ENCODE peak calls at places on chromosomes 5 and 9, in five cellular contexts. F, C, G, N and K are unnamed samples.
A peak's percentile ranks its signal among the peaks of the same experiment; 100 is the strongest.

GRCh38 chr5:146565764-146566163 is 49.8 kb upstream of the GPR151 start:
- DNase-seq in F (peak; percentile 69), C (peak; percentile 77), G (peak; percentile 23), N (peak; percentile 71), K (peak; percentile 38)

GRCh38 chr9:21402387-21403247 is 6.3 kb upstream of the IFNA8 start:
- DNase-seq in F (peak; percentile 71), C (no peak), G (no peak), N (peak; percentile 10), K (no peak)

GRCh38 chr5:77645158-77645994 is 6.9 kb upstream of the OTP start:
- DNase-seq in F (peak; percentile 69), C (peak; percentile 76), G (no peak), N (peak; percentile 27), K (no peak)

GRCh38 chr5:180860273-180860886 is 696 bp downstream of the ZFP62 start:
- DNase-seq in F (peak; percentile 73), C (peak; percentile 79), G (peak; percentile 47), N (peak; percentile 60), K (peak; percentile 77)

GRCh38 chr9:134403682-134404301 is 77.5 kb downstream of the RXRA start:
- DNase-seq in F (no peak), C (peak; percentile 84), G (no peak), N (peak; percentile 98), K (no peak)

GRCh38 chr5:81171769-81172168 is 61.4 kb upstream of the CKMT2 start:
- DNase-seq in F (no peak), C (no peak), G (no peak), N (no peak), K (no peak)

GRCh38 chr5:92554447-92555085 is 1026.5 kb downstream of the NR2F1-AS1 start:
- DNase-seq in F (no peak), C (no peak), G (no peak), N (no peak), K (no peak)

GRCh38 chr5:169911448-169912212 is 68.7 kb downstream of the INSYN2B start:
- DNase-seq in F (no peak), C (no peak), G (no peak), N (no peak), K (no peak)

GRCh38 chr9:108052431-108053080 is 563.0 kb upstream of the KLF4 start:
- DNase-seq in F (no peak), C (no peak), G (no peak), N (peak; percentile 41), K (no peak)

GRCh38 chr9:70256123-70256551 is 2.6 kb upstream of the SMC5 start:
- DNase-seq in F (no peak), C (no peak), G (no peak), N (peak; percentile 87), K (peak; percentile 37)

GRCh38 chr5:4662845-4663244 is 477.3 kb upstream of the ADAMTS16 start:
- DNase-seq in F (no peak), C (no peak), G (no peak), N (peak; percentile 30), K (no peak)

GRCh38 chr9:3296536-3296935 is 229.3 kb downstream of the RFX3 start:
- DNase-seq in F (no peak), C (peak; percentile 88), G (no peak), N (no peak), K (no peak)

GRCh38 chr9:15299374-15299939 is 7.6 kb downstream of the TTC39B start:
- DNase-seq in F (no peak), C (no peak), G (peak; percentile 64), N (no peak), K (peak; percentile 58)

GRCh38 chr5:176542135-176542595 is 5.0 kb upstream of the RNF44 start:
- DNase-seq in F (peak; percentile 67), C (peak; percentile 51), G (peak; percentile 70), N (no peak), K (peak; percentile 58)

GRCh38 chr9:131578778-131579504 is 33.6 kb downstream of the PRRT1B start:
- DNase-seq in F (no peak), C (no peak), G (peak; percentile 24), N (no peak), K (no peak)

GRCh38 chr5:150217874-150218692 is 28.2 kb downstream of the SLC6A7 start:
- DNase-seq in F (peak; percentile 90), C (peak; percentile 87), G (peak; percentile 67), N (peak; percentile 79), K (peak; percentile 88)

GRCh38 chr9:129861447-129861827 is 26.2 kb downstream of the USP20 start:
- DNase-seq in F (no peak), C (no peak), G (no peak), N (no peak), K (no peak)

GRCh38 chr9:130331573-130331972 is 66.0 kb downstream of the HMCN2 start:
- DNase-seq in F (no peak), C (no peak), G (no peak), N (peak; percentile 74), K (no peak)

GRCh38 chr5:111063709-111064322 is 7.7 kb upstream of the TSLP start:
- DNase-seq in F (no peak), C (no peak), G (no peak), N (peak; percentile 83), K (peak; percentile 45)

GRCh38 chr9:121284733-121285451 is 16.9 kb downstream of the GSN start:
- DNase-seq in F (no peak), C (no peak), G (no peak), N (no peak), K (no peak)

GRCh38 chr5:52269853-52270252 is 517.9 kb upstream of the ITGA1 start:
- DNase-seq in F (no peak), C (peak; percentile 26), G (no peak), N (no peak), K (no peak)

GRCh38 chr9:122333169-122333808 is 37.5 kb upstream of the PTGS1 start:
- DNase-seq in F (no peak), C (no peak), G (no peak), N (no peak), K (no peak)

GRCh38 chr5:139473565-139473964 is 2.8 kb downstream of the SMIM33 start:
- DNase-seq in F (no peak), C (no peak), G (no peak), N (peak; percentile 27), K (no peak)

GRCh38 chr9:95079461-95079860 is 238.0 kb downstream of the FANCC start:
- DNase-seq in F (no peak), C (no peak), G (no peak), N (no peak), K (no peak)

GRCh38 chr9:72600671-72601070 is 79.3 kb downstream of the TMC1 start:
- DNase-seq in F (no peak), C (no peak), G (no peak), N (no peak), K (no peak)

GRCh38 chr5:116482394-116482793 is 92.2 kb downstream of the SEMA6A start:
- DNase-seq in F (no peak), C (no peak), G (no peak), N (peak; percentile 22), K (no peak)

GRCh38 chr5:159855476-159856157 is 60.7 kb upstream of the ADRA1B start:
- DNase-seq in F (no peak), C (no peak), G (no peak), N (peak; percentile 80), K (no peak)

GRCh38 chr5:130333089-130333488 is 428.8 kb downstream of the CHSY3 start:
- DNase-seq in F (no peak), C (no peak), G (no peak), N (peak; percentile 32), K (no peak)

GRCh38 chr5:175809531-175810121 is 61.8 kb upstream of the CPLX2 start:
- DNase-seq in F (no peak), C (no peak), G (no peak), N (peak; percentile 92), K (no peak)

GRCh38 chr9:134179595-134179917 is 15.2 kb upstream of the RNU6ATAC start:
- DNase-seq in F (no peak), C (no peak), G (no peak), N (no peak), K (no peak)

GRCh38 chr5:78632467-78632866 is 16.1 kb downstream of the LHFPL2 start:
- DNase-seq in F (no peak), C (no peak), G (no peak), N (no peak), K (no peak)

GRCh38 chr9:135080286-135081263 is 6.9 kb upstream of the OLFM1 start:
- DNase-seq in F (no peak), C (no peak), G (no peak), N (no peak), K (no peak)

GRCh38 chr9:89523948-89524347 is 26.0 kb upstream of the SEMA4D start:
- DNase-seq in F (no peak), C (no peak), G (peak; percentile 44), N (peak; percentile 35), K (peak; percentile 16)

GRCh38 chr9:100575765-100576368 is 2.0 kb upstream of the CAVIN4 start:
- DNase-seq in F (no peak), C (peak; percentile 58), G (no peak), N (peak; percentile 81), K (no peak)

GRCh38 chr5:95667219-95667618 is 15.6 kb downstream of the SPATA9 start:
- DNase-seq in F (no peak), C (peak; percentile 28), G (no peak), N (no peak), K (no peak)

GRCh38 chr9:73871636-73872035 is 625.5 kb upstream of the RORB start:
- DNase-seq in F (no peak), C (no peak), G (no peak), N (peak; percentile 2), K (no peak)